ENCODE peak calls at places on chromosomes 4 and X, in ten cellular contexts. P is heart left ventricle, Z is tibial artery, B is A549, L is upper lobe of right lung, N is left lung, W is MM.1S, H is stomach, V is cardiac muscle cell, C is Peyer's patch. M is an unnamed sample.

GRCh38 chrX:152958047-152958446 is 35.9 kb downstream of the PNMA5 start:
- DNase-seq in P (no peak), B (no peak), V (no peak), Z (no peak), L (no peak), W (no peak), N (no peak), C (peak; percentile 9), H (no peak), M (no peak)

GRCh38 chrX:46713672-46714487 is 45.0 kb downstream of the SLC9A7 start:
- DNase-seq in V (no peak), P (no peak), N (no peak), H (no peak), C (no peak), L (no peak), B (no peak), Z (no peak), W (peak; percentile 7), M (no peak)

GRCh38 chr4:89639395-89639794 is 197.6 kb downstream of the SNCA start:
- DNase-seq in C (no peak), N (no peak), H (no peak), W (no peak), V (no peak), L (no peak), Z (no peak), P (no peak), B (no peak), M (no peak)

GRCh38 chrX:298993-299392 is 17.8 kb downstream of the PLCXD1 start:
- DNase-seq in H (no peak), L (no peak), B (no peak), W (no peak), P (peak; percentile 16), N (peak; percentile 24), V (no peak), Z (no peak), C (no peak), M (no peak)

GRCh38 chrX:150486011-150486410 is 82.4 kb upstream of the MTM1 start:
- DNase-seq in V (peak; percentile 46), Z (peak; percentile 66), N (no peak), W (peak; percentile 28), L (no peak), H (peak; percentile 62), B (peak; percentile 62), P (peak; percentile 41), C (peak; percentile 72), M (no peak)

GRCh38 chr4:17492058-17492741 is 19.7 kb downstream of the QDPR start:
- DNase-seq in C (no peak), V (no peak), N (no peak), L (no peak), P (no peak), Z (no peak), W (no peak), H (no peak), B (no peak), M (no peak)

GRCh38 chr4:83308672-83309071 is 24.1 kb upstream of the COQ2 start:
- DNase-seq in C (no peak), H (no peak), W (no peak), B (no peak), Z (no peak), P (no peak), V (peak; percentile 38), L (no peak), N (no peak), M (no peak)

GRCh38 chr4:2924765-2925301 is 38.4 kb downstream of the NOP14 start:
- DNase-seq in B (no peak), C (peak; percentile 39), Z (peak; percentile 41), L (peak; percentile 42), P (no peak), V (no peak), N (peak; percentile 27), H (peak; percentile 70), W (no peak), M (peak; percentile 50)

GRCh38 chr4:39435875-39436563 is 22.7 kb downstream of the RPL9 start:
- DNase-seq in W (no peak), C (no peak), L (no peak), N (no peak), P (no peak), H (no peak), V (no peak), Z (no peak), B (no peak), M (no peak)

GRCh38 chr4:137198791-137199190 is 333.5 kb downstream of the PCDH18 start:
- DNase-seq in H (no peak), P (no peak), C (no peak), W (no peak), L (no peak), B (no peak), V (no peak), N (no peak), Z (no peak), M (no peak)

GRCh38 chr4:2534904-2535385 is 1.5 kb upstream of the FAM193A start:
- DNase-seq in W (no peak), V (no peak), C (no peak), H (no peak), B (peak; percentile 12), L (no peak), Z (no peak), N (no peak), P (no peak), M (no peak)

GRCh38 chrX:21658152-21658737 is at the start of gene KLHL34:
- DNase-seq in W (no peak), L (no peak), H (no peak), N (no peak), C (peak; percentile 45), V (peak; percentile 13), Z (no peak), B (no peak), P (peak; percentile 46), M (no peak)

GRCh38 chrX:51860679-51861078 is 32.7 kb upstream of the MAGED1 start:
- DNase-seq in W (peak; percentile 8), C (no peak), Z (no peak), B (peak; percentile 25), H (no peak), N (no peak), P (peak; percentile 19), V (peak; percentile 37), L (no peak), M (no peak)

GRCh38 chrX:70219938-70220764 is 14.3 kb upstream of the AWAT1 start:
- DNase-seq in L (no peak), H (no peak), N (no peak), P (no peak), W (no peak), B (peak; percentile 95), V (no peak), Z (peak; percentile 71), C (peak; percentile 67), M (no peak)

GRCh38 chr4:4671774-4672349 is 130.0 kb upstream of the STX18 start:
- DNase-seq in B (no peak), P (no peak), W (no peak), Z (no peak), V (no peak), C (no peak), N (no peak), L (no peak), H (no peak), M (no peak)
- H3K27ac ChIP-seq in B (no peak overlapping the region), P (no peak overlapping the region), W (no peak overlapping the region), Z (no peak overlapping the region), V (no peak overlapping the region), C (peak overlapping the region; percentile 40), N (no peak overlapping the region), L (no peak overlapping the region), H (no peak overlapping the region), M (no peak overlapping the region)

GRCh38 chr4:120870279-120870673 is 52.2 kb downstream of the PRDM5 start:
- DNase-seq in N (no peak), Z (no peak), C (no peak), V (no peak), P (no peak), B (no peak), W (no peak), L (no peak), H (no peak), M (no peak)

GRCh38 chr4:120877021-120877420 is 45.5 kb downstream of the PRDM5 start:
- DNase-seq in C (no peak), P (no peak), N (no peak), B (no peak), V (no peak), Z (no peak), H (no peak), W (no peak), L (no peak), M (no peak)

GRCh38 chr4:120871173-120871572 is 51.4 kb downstream of the PRDM5 start:
- DNase-seq in H (no peak), Z (no peak), C (no peak), B (no peak), P (no peak), V (no peak), W (no peak), L (no peak), N (no peak), M (no peak)

GRCh38 chr4:120874792-120875774 is 47.4 kb downstream of the PRDM5 start:
- DNase-seq in B (no peak), H (no peak), Z (no peak), N (no peak), L (no peak), P (no peak), V (no peak), W (no peak), C (no peak), M (no peak)

GRCh38 chr4:120873554-120873953 is 49.0 kb downstream of the PRDM5 start:
- DNase-seq in V (no peak), W (no peak), H (no peak), C (no peak), P (no peak), B (no peak), N (no peak), Z (no peak), L (no peak), M (no peak)
- TF ChIP-seq CTCF in V (no peak), W (peak; percentile 29), H (no peak), C (no peak), P (no peak), B (no peak), N (no peak), Z (no peak), L (peak; percentile 6), M (no peak)

GRCh38 chr4:78737020-78737419 is 39.1 kb upstream of the BMP2K start:
- DNase-seq in N (no peak), P (no peak), V (no peak), C (no peak), L (no peak), H (no peak), Z (no peak), W (no peak), B (no peak), M (no peak)
- H3K4me3 ChIP-seq in N (no peak overlapping the region), P (no peak overlapping the region), V (no peak overlapping the region), C (no peak overlapping the region), L (no peak overlapping the region), H (no peak overlapping the region), Z (no peak overlapping the region), W (no peak overlapping the region), B (no peak overlapping the region), M (no peak overlapping the region)

DNA sequence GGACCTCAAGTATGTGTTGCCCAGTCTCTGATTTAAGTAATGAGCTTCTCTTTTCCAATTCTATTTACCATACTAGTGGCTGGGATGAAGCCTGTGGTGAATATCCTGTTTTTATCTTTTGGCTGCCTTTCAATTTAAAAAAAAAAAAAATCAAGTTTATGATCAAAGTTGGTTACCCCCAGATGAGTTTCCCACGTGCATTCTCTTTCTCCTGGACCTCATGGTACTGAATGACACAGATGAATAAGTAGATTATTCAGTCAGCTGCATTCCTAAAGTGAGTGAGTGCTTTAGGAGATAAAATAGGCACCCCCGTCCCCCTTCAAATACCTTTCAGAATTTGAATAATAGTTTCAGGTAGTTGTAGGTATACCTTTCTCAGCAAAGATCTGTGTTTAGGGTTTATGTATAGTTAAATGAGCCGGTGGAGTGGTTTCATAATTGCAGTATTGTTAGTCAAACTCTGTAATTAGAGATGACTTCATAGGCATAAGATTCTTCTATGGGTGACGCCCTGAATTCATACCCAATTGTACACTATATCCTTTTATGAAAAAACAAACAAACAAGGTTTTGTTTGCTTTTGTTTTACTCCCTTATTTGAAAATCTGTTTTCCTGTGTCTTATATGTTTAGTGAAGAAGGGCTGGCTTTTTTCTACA is 41.9 kb downstream of the PLS3 start:
- DNase-seq in N (no peak), B (no peak), Z (no peak), C (no peak), V (no peak), P (no peak), W (no peak), L (no peak), H (no peak), M (no peak)
- H3K27ac ChIP-seq in N (peak overlapping the region; percentile 3), B (no peak overlapping the region), Z (peak overlapping the region; percentile 79), C (no peak overlapping the region), V (peak overlapping the region; percentile 28), P (peak overlapping the region; percentile 75), W (no peak overlapping the region), L (no peak overlapping the region), H (no peak overlapping the region), M (peak overlapping the region; percentile 62)